ENCODE peak calls at places on chromosome 19, in four cellular contexts. Y, H, J and A are unnamed samples.

GRCh38 chr19:31214086-31214485 is 135.2 kb downstream of the TSHZ3 start:
- DNase-seq in Y (peak; percentile 17), H (peak; percentile 100), J (peak; percentile 60), A (peak; percentile 95)

GRCh38 chr19:34274284-34274826 is 20.0 kb downstream of the GARRE1 start:
- DNase-seq in Y (no peak), H (peak; percentile 26), J (no peak), A (no peak)

GRCh38 chr19:48990400-48990799 is 2.7 kb downstream of the GYS1 start:
- DNase-seq in H (no peak), Y (no peak), J (no peak), A (no peak)

GRCh38 chr19:11420894-11421606 is 1.9 kb upstream of the RGL3 start:
- DNase-seq in J (no peak), Y (no peak), H (no peak), A (no peak)

GRCh38 chr19:7868326-7868670 is 5.9 kb downstream of the PRR36 start:
- DNase-seq in Y (no peak), J (no peak), H (no peak), A (no peak)

GRCh38 chr19:51783373-51783772 is 11.6 kb upstream of the FPR3 start:
- DNase-seq in H (no peak), J (peak; percentile 72), Y (no peak), A (no peak)

GRCh38 chr19:14517446-14517839 is 754 bp downstream of the DNAJB1 start:
- DNase-seq in J (no peak), H (peak; percentile 28), Y (peak; percentile 50), A (no peak)

GRCh38 chr19:32368781-32369180 is 23.4 kb downstream of the ZNF507 start:
- DNase-seq in H (no peak), J (peak; percentile 55), Y (no peak), A (no peak)

GRCh38 chr19:10256551-10256950 is 4.5 kb downstream of the MRPL4 start:
- DNase-seq in J (no peak), H (no peak), Y (no peak), A (no peak)

GRCh38 chr19:45098521-45099464 is 5.8 kb downstream of the PPP1R37 start:
- DNase-seq in H (peak; percentile 45), Y (peak; percentile 27), J (no peak), A (no peak)

GRCh38 chr19:50925734-50926133 is 14.5 kb upstream of the KLK4 start:
- DNase-seq in H (no peak), Y (no peak), J (no peak), A (no peak)

GRCh38 chr19:45471116-45471865 is 3.5 kb downstream of the FOSB start:
- DNase-seq in H (no peak), Y (no peak), J (no peak), A (no peak)

GRCh38 chr19:44641460-44641859 is 2.2 kb upstream of the PVR start:
- DNase-seq in H (no peak), J (no peak), Y (no peak), A (no peak)

GRCh38 chr19:31330237-31330636 is 19.0 kb downstream of the TSHZ3 start:
- DNase-seq in H (no peak), Y (no peak), J (no peak), A (no peak)

GRCh38 chr19:17305517-17306284 is at the start of gene MRPL34:
- DNase-seq in H (peak; percentile 99), Y (peak; percentile 99), J (peak; percentile 99), A (peak; percentile 98)
- H3K9me1 ChIP-seq in H (peaks cover 26% of the 10 kb centered on the region), Y (no peaks in the 10 kb centered on the region), J (no peaks in the 10 kb centered on the region), A (peaks cover 3% of the 10 kb centered on the region)

GRCh38 chr19:15696654-15697194 is 23.8 kb downstream of the CYP4F12 start:
- DNase-seq in Y (no peak), H (no peak), J (peak; percentile 18), A (no peak)

GRCh38 chr19:15701757-15702589 is 25.9 kb upstream of the OR10H2 start:
- DNase-seq in H (no peak), J (no peak), Y (no peak), A (peak; percentile 17)

DNA sequence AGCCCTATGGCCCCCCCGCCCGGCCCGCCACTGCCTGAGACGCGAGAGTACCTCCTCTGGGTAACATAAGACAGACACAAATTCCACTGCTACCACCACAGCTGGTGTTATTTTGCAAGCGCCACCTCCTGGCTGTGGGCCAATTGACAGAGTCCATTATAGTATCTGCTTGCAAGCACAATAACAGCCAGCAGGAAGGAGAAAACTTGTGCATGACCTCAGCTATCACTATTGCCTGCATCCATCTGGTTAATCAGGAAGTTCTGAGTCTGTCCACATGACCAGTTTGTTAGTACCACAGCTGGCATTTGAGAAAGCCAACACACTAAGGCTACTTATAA is 25.3 kb upstream of the OR10H2 start:
- DNase-seq in J (peak; percentile 63), H (no peak), Y (peak; percentile 40), A (peak; percentile 21)
- H3K4me2 ChIP-seq in J (no peak overlapping the region), H (no peak overlapping the region), Y (no peak overlapping the region), A (no peak overlapping the region)

GRCh38 chr19:3980353-3981251 is 4.7 kb downstream of the EEF2 start:
- DNase-seq in J (no peak), Y (no peak), H (no peak), A (peak; percentile 66)
- H3K27ac ChIP-seq in J (no peak overlapping the region), Y (no peak overlapping the region), H (no peak overlapping the region), A (no peak overlapping the region)

GRCh38 chr19:4542896-4543351 is 3.1 kb upstream of the LRG1 start:
- DNase-seq in J (no peak), Y (no peak), H (no peak), A (no peak)
- H3K9me1 ChIP-seq in J (no peaks in the 10 kb centered on the region), Y (no peaks in the 10 kb centered on the region), H (no peaks in the 10 kb centered on the region), A (no peaks in the 10 kb centered on the region)

GRCh38 chr19:53597023-53597422 is 34.8 kb upstream of the DPRX start:
- DNase-seq in Y (no peak), H (no peak), J (no peak), A (peak; percentile 75)
- H3K4me2 ChIP-seq in Y (no peak overlapping the region), H (no peak overlapping the region), J (no peak overlapping the region), A (peak overlapping the region; percentile 37)

GRCh38 chr19:38696733-38697055 is 47.6 kb downstream of the CAPN12 start:
- DNase-seq in H (no peak), Y (no peak), J (no peak), A (no peak)
- H3K27ac ChIP-seq in H (no peak overlapping the region), Y (no peak overlapping the region), J (no peak overlapping the region), A (peak overlapping the region; percentile 100)

DNA sequence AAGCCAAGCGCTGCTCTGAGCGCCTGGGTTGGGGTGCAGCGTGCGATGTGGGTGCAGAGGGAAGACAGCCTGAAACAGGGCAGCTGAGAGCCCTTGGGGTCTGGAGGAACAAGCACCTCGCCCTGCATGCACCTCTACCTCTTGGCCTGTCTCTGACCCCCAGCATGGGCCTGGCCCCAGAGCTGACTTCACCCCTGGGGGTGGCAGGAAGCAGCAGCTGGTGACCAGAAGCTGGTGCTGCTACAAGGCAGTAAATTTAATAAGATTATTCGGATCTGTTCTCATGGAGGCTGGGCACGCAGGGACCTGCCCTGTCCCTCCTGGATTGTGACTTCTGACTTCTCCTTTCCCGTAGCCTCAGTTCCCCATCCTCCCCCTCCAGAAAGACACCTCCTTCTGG is 5.2 kb downstream of the GNG8 start:
- DNase-seq in J (no peak), H (no peak), Y (no peak), A (no peak)
- H3K9me1 ChIP-seq in J (no peaks in the 10 kb centered on the region), H (peaks cover 4% of the 10 kb centered on the region), Y (no peaks in the 10 kb centered on the region), A (no peaks in the 10 kb centered on the region)

DNA sequence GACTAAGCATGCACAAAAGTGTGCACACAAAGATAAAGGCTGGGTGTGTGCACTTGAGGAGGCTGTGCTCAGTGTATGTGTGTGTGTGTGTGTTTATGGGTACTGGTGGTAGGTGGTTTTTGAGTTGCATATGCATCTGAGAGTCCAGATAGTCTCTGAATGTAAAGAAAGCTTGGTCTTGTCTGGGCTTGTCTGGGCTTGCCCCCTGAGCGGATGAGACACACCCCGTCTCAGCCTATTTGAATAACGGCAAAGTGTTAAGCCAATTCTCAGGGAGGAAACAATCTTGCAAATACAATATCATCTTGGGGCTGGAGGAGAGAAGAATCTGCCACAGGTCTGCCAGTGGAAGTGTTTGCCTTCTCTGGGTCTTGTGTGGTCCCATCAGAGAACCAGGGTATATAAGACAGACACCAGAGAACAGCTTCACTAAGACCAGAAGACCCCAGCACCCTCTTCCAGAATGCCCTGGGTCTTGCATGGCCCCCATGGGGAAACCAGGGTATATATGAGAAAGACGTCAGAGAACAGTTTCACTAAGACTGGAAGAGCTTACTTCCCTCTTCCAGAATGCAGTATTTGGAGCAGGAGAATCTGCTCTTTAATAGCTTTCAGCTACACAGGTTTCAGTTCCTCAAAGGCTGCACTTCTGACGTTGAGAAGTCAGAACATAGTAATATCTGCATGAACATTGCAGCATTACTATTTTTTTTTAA is 13.4 kb downstream of the CD70 start:
- DNase-seq in H (no peak), J (peak; percentile 57), Y (peak; percentile 12), A (peak; percentile 66)
- H3K4me2 ChIP-seq in H (no peak overlapping the region), J (peak overlapping the region; percentile 34), Y (no peak overlapping the region), A (peak overlapping the region; percentile 33)

GRCh38 chr19:36152061-36152885 is at the start of gene COX7A1:
- DNase-seq in J (no peak), H (no peak), Y (peak; percentile 23), A (no peak)

GRCh38 chr19:36149673-36150406 is 2.4 kb downstream of the COX7A1 start:
- DNase-seq in Y (no peak), J (no peak), H (no peak), A (no peak)

GRCh38 chr19:36150586-36150985 is 1.7 kb downstream of the COX7A1 start:
- DNase-seq in Y (no peak), H (no peak), J (no peak), A (no peak)

GRCh38 chr19:36152886-36153525 is 759 bp upstream of the COX7A1 start:
- DNase-seq in H (peak; percentile 13), J (no peak), Y (no peak), A (no peak)

GRCh38 chr19:36151144-36152051 is 849 bp downstream of the COX7A1 start:
- DNase-seq in H (no peak), J (no peak), Y (no peak), A (no peak)
- H3K27ac ChIP-seq in H (no peak overlapping the region), J (no peak overlapping the region), Y (peak overlapping the region; percentile 53), A (peak overlapping the region; percentile 47)